ENCODE peak calls at places on chromosomes 12 and 14, in six cellular contexts. S, X, K, D, V and W are unnamed samples.

GRCh38 chr14:49461529-49462401 is 124.4 kb downstream of the RPS29 start:
- DNase-seq in D (peak), K (peak), S (peak), X (peak), V (peak), W (peak)

GRCh38 chr12:27343255-27344000 is 10.8 kb downstream of the BMAL2 start:
- DNase-seq in K (no peak), S (peak), V (peak), X (peak), D (peak), W (peak)

GRCh38 chr14:96368534-96368933 is 5.2 kb downstream of the GSKIP start:
- DNase-seq in D (no peak), S (no peak), K (no peak), V (no peak), X (no peak), W (no peak)

GRCh38 chr14:60565211-60565610 is 56.3 kb downstream of the SIX6 start:
- DNase-seq in S (peak), X (peak), D (peak), K (no peak), V (no peak), W (peak)

GRCh38 chr12:50642755-50643154 is 121.1 kb upstream of the ATF1 start:
- DNase-seq in V (peak), S (no peak), X (no peak), K (no peak), D (no peak), W (no peak)

GRCh38 chr14:74239848-74240793 is 872 bp downstream of the VSX2 start:
- DNase-seq in S (peak), K (peak), X (peak), D (no peak), V (no peak), W (no peak)

GRCh38 chr12:118065380-118065779 is 4.4 kb upstream of the WSB2 start:
- DNase-seq in D (no peak), V (no peak), K (no peak), X (no peak), S (no peak), W (no peak)

GRCh38 chr12:65533177-65533883 is 254.8 kb downstream of the MSRB3 start:
- DNase-seq in K (no peak), S (peak), V (no peak), X (peak), D (peak), W (no peak)

GRCh38 chr12:79415754-79416435 is 274.9 kb downstream of the PAWR start:
- DNase-seq in X (peak), S (peak), D (peak), V (no peak), K (no peak), W (no peak)

GRCh38 chr12:34603382-34604035 is 581.2 kb downstream of the ALG10 start:
- DNase-seq in D (no peak), X (no peak), K (peak), S (no peak), V (no peak), W (no peak)

GRCh38 chr12:26701604-26702215 is 131.3 kb downstream of the ITPR2 start:
- DNase-seq in K (peak), S (peak), X (peak), V (peak), D (peak), W (no peak)

GRCh38 chr12:51823875-51824565 is 24.5 kb downstream of the FIGNL2 start:
- DNase-seq in V (no peak), S (peak), X (peak), D (peak), K (peak), W (peak)

GRCh38 chr14:71638523-71639196 is 293.6 kb upstream of the RGS6 start:
- DNase-seq in S (no peak), X (no peak), D (peak), K (no peak), V (no peak), W (no peak)

GRCh38 chr12:56836800-56837663 is 73.9 kb downstream of the HSD17B6 start:
- DNase-seq in V (peak), S (peak), D (peak), K (no peak), X (peak), W (peak)

GRCh38 chr12:42129595-42130204 is 15.0 kb downstream of the GXYLT1 start:
- DNase-seq in V (no peak), K (peak), S (peak), X (peak), D (peak), W (peak)

GRCh38 chr12:127284870-127285431 is 982.0 kb upstream of the TMEM132C start:
- DNase-seq in X (peak), K (no peak), V (no peak), S (peak), D (peak), W (peak)

GRCh38 chr14:70358631-70359030 is 852 bp downstream of the COX16 start:
- DNase-seq in V (no peak), D (peak), K (peak), X (no peak), S (peak), W (no peak)

GRCh38 chr14:31549817-31550216 is 11.4 kb upstream of the NUBPL start:
- DNase-seq in S (no peak), K (no peak), D (no peak), X (no peak), V (no peak), W (no peak)

GRCh38 chr14:30943694-30944093 is 69.3 kb downstream of the COCH start:
- DNase-seq in V (no peak), D (no peak), X (no peak), K (no peak), S (no peak), W (no peak)

GRCh38 chr14:103723176-103724081 is 7.8 kb downstream of the ZFYVE21 start:
- DNase-seq in D (no peak), K (no peak), X (peak), V (no peak), S (peak), W (no peak)

GRCh38 chr14:71388336-71388735 is 481.1 kb downstream of the PCNX1 start:
- DNase-seq in X (no peak), K (no peak), D (no peak), S (no peak), V (no peak), W (no peak)

GRCh38 chr12:42705863-42706262 is 116.3 kb upstream of the PRICKLE1 start:
- DNase-seq in K (peak), D (peak), S (peak), X (peak), V (no peak), W (peak)

GRCh38 chr14:54814076-54814475 is 88.5 kb downstream of the GCH1 start:
- DNase-seq in D (no peak), V (no peak), S (no peak), K (no peak), X (no peak), W (no peak)

GRCh38 chr12:121181181-121181580 is 28.7 kb upstream of the P2RX4 start:
- DNase-seq in V (no peak), K (no peak), X (no peak), S (peak), D (peak), W (no peak)

GRCh38 chr12:51087818-51088217 is 4.4 kb upstream of the CSRNP2 start:
- DNase-seq in D (no peak), K (no peak), S (no peak), X (no peak), V (no peak), W (no peak)

GRCh38 chr14:81534510-81535074 is 939 bp upstream of the SEL1L start:
- DNase-seq in K (no peak), D (no peak), S (no peak), X (no peak), V (no peak), W (no peak)

GRCh38 chr12:99712281-99712680 is 64.7 kb downstream of the GARIN6 start:
- DNase-seq in S (no peak), D (no peak), X (no peak), K (no peak), V (no peak), W (no peak)

GRCh38 chr12:93766802-93767523 is 89.8 kb downstream of the CRADD start:
- DNase-seq in K (peak), X (peak), V (no peak), S (peak), D (peak), W (peak)

GRCh38 chr12:53664191-53664590 is 11.7 kb downstream of the ATP5MC2 start:
- DNase-seq in S (no peak), X (no peak), V (no peak), D (no peak), K (no peak), W (no peak)

GRCh38 chr14:85532981-85533820 is 3.3 kb downstream of the FLRT2 start:
- DNase-seq in V (no peak), D (peak), K (peak), S (peak), X (peak), W (peak)

GRCh38 chr12:56385873-56386272 is 23.2 kb upstream of the APOF start:
- DNase-seq in K (no peak), D (peak), X (no peak), V (no peak), S (no peak), W (no peak)

GRCh38 chr12:93197067-93197593 is 180.6 kb upstream of the NUDT4 start:
- DNase-seq in S (peak), X (no peak), D (peak), V (no peak), K (no peak), W (no peak)

GRCh38 chr12:11650279-11650696 is 814 bp downstream of the ETV6 start:
- DNase-seq in K (peak), D (no peak), V (no peak), X (no peak), S (no peak), W (peak)

GRCh38 chr12:58455146-58455545 is 465.2 kb downstream of the LRIG3 start:
- DNase-seq in K (no peak), V (no peak), S (peak), X (peak), D (no peak), W (peak)

GRCh38 chr12:123478762-123479161 is 20.8 kb downstream of the SNRNP35 start:
- DNase-seq in S (no peak), X (peak), K (no peak), V (no peak), D (peak), W (peak)

GRCh38 chr12:12717586-12718381 is 616 bp downstream of the CDKN1B start:
- DNase-seq in X (peak), V (no peak), D (no peak), K (peak), S (peak), W (no peak)

GRCh38 chr12:990308-990648 is 745 bp upstream of the ERC1 start:
- DNase-seq in V (no peak), K (no peak), D (peak), S (peak), X (no peak), W (peak)

GRCh38 chr12:988616-989015 is 2.4 kb upstream of the ERC1 start:
- DNase-seq in D (no peak), S (no peak), K (no peak), V (no peak), X (no peak), W (no peak)

GRCh38 chr12:989751-990278 is 1.2 kb upstream of the ERC1 start:
- DNase-seq in D (peak), V (no peak), K (peak), X (peak), S (peak), W (peak)

GRCh38 chr12:990649-991349 is at the start of gene ERC1:
- DNase-seq in V (no peak), S (peak), X (peak), K (peak), D (peak), W (peak)

DNA sequence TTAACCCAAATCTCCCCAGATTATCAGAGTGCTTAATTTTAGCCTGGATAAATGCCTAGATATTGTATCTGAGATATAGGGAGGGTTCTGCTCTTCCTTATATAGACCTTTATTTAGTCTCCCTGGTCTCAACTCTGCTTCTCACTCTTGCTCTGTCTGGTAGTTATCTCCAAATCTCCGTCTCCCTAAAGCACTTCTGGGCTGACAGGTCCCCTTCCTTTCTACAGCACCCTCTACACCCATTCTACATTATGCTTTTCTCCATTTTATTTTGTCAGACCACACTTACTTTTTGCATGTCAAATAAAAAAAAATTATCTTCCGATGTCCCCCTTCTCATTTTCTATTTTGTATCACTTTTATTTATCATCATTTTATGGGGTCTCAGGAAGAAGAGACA is 2.0 kb upstream of the ERC1 start:
- DNase-seq in V (no peak), S (no peak), K (no peak), X (no peak), D (no peak), W (no peak)
- H3K4me3 ChIP-seq in V (no peak), S (no peak), K (peak), X (no peak), D (no peak), W (no peak)

GRCh38 chr12:6996040-6996441 is 22.2 kb downstream of the LPCAT3 start:
- DNase-seq in V (no peak), X (peak), S (peak), K (no peak), D (peak), W (peak)
- H3K4me3 ChIP-seq in V (no peak), X (no peak), S (no peak), K (no peak), D (no peak), W (no peak)

DNA sequence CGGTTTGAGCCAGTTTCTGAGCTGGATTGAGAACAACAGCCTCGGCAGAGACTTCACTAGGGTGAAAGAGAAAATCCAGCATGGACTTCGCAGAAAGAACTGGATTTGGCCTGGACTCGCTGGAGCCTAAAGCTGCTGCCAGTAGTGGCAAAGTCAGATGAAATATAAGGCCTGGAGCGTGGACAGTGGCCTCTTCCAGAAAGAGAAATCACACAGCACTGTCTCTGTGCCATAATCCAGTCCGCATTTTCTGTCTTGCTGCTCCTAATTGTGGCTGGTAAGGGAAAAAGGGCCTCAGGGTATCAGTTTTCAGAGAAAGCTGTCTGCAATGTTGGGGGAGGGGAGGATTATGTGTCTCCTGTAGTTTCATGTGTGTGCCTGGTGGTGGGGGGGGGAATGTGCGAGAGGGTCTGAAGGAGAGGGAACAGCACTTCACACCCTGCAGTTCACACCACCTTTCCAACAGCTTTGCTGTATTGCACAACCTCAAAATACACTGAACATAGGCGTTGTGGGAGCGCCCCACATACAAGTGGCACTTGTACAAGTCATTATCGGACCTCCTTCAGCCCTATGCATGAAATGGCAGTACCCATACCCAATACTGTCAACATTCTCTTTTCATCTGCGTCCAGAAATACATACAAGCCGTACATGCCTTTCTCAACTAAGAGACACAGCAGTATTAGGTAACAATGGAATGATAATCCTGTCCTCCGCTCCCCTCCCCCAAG is 107.6 kb upstream of the ATF7IP start:
- DNase-seq in X (peak), K (peak), S (peak), V (peak), D (peak), W (peak)
- H3K4me3 ChIP-seq in X (no peak), K (no peak), S (no peak), V (no peak), D (no peak), W (no peak)

GRCh38 chr12:104459556-104459909 is 2.8 kb downstream of the CHST11 start:
- DNase-seq in V (no peak), K (no peak), X (peak), D (no peak), S (peak), W (no peak)
- H3K4me3 ChIP-seq in V (peak), K (no peak), X (peak), D (peak), S (peak), W (peak)

DNA sequence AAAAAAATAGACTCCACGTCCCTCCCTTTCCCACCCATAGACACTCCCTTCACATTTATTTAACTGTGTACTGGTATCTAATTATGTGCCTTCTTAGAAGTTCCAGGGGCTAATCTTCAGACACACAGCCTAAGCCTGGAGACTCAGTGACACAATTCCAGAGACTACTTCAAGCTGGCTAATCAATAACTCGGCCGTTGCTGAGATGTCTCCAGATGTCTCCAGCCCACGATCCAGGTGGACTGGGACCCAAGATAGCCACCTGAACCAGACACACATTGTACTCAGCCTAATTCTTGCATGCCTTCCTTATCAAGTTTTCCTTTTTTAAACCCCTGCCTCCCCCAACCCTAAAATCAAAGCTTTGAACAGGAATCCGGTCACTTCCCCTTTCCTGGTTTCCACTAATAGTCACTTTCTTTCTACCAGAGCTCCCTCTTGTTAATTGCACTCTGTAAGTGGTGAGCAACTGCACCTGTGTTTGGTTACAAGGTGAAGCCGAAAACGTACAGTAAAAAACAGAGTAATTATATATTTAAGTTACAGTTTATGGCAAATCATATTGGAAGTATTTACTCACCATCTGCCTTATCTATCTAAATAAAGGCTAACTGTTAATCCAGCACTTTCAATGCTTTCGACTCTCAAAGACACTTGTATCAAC is 39.8 kb upstream of the PTGDR start:
- DNase-seq in V (no peak), D (no peak), X (no peak), S (no peak), K (no peak), W (no peak)
- H3K4me3 ChIP-seq in V (no peak), D (no peak), X (no peak), S (no peak), K (no peak), W (no peak)

GRCh38 chr12:110165540-110166159 is 41.5 kb downstream of the IFT81 start:
- DNase-seq in D (no peak), K (no peak), S (no peak), V (no peak), X (no peak), W (no peak)
- H3K4me3 ChIP-seq in D (no peak), K (no peak), S (no peak), V (no peak), X (no peak), W (no peak)